ENCODE peak calls at places on chromosome 3, in seven cellular contexts. G is tibial nerve, J is ovary, Y is SK-N-SH, O is stomach, R is K562, H is A549. W is an unnamed sample.
A peak's percentile ranks its signal among the peaks of the same experiment; 100 is the strongest.

GRCh38 chr3:49790626-49791411 is 4.5 kb upstream of the IP6K1 start:
- DNase-seq in G (no peak), O (no peak), R (peak; percentile 61), Y (peak; percentile 41), J (no peak), H (no peak), W (no peak)

GRCh38 chr3:135503429-135504083 is 462.0 kb upstream of the PPP2R3A start:
- DNase-seq in Y (peak; percentile 68), G (peak; percentile 28), H (peak; percentile 36), J (no peak), O (peak; percentile 55), R (peak; percentile 45), W (no peak)

GRCh38 chr3:128482857-128483656 is 9.9 kb downstream of the GATA2 start:
- DNase-seq in H (no peak), O (no peak), R (peak; percentile 74), G (no peak), Y (peak; percentile 63), J (no peak), W (no peak)

GRCh38 chr3:179880868-179881267 is 155.9 kb downstream of the PEX5L start:
- DNase-seq in J (no peak), R (no peak), O (no peak), Y (no peak), H (no peak), G (no peak), W (no peak)

GRCh38 chr3:57974796-57975388 is 33.3 kb upstream of the FLNB start:
- DNase-seq in J (no peak), G (no peak), Y (peak; percentile 28), R (peak; percentile 17), H (peak; percentile 85), O (no peak), W (no peak)

GRCh38 chr3:177729939-177730700 is 532.8 kb upstream of the TBL1XR1 start:
- DNase-seq in J (peak; percentile 41), H (no peak), Y (peak; percentile 42), G (peak; percentile 51), O (no peak), R (no peak), W (no peak)

GRCh38 chr3:187987919-187988318 is 166.0 kb upstream of the LPP start:
- DNase-seq in R (no peak), J (no peak), O (no peak), G (no peak), H (no peak), Y (no peak), W (no peak)

GRCh38 chr3:62529230-62529629 is 155.9 kb upstream of the FEZF2 start:
- DNase-seq in Y (no peak), G (no peak), R (peak; percentile 3), O (peak; percentile 31), H (no peak), J (no peak), W (no peak)

GRCh38 chr3:148319960-148320359 is 377.7 kb upstream of the AGTR1 start:
- DNase-seq in G (no peak), H (no peak), J (no peak), R (no peak), O (no peak), Y (no peak), W (no peak)

GRCh38 chr3:72655758-72656157 is 192.5 kb downstream of the SHQ1 start:
- DNase-seq in J (no peak), Y (no peak), O (no peak), G (no peak), R (peak; percentile 42), H (no peak), W (no peak)

GRCh38 chr3:72659609-72660008 is 188.6 kb downstream of the SHQ1 start:
- DNase-seq in Y (no peak), H (no peak), R (no peak), O (no peak), J (no peak), G (no peak), W (no peak)

GRCh38 chr3:72658466-72659100 is 189.7 kb downstream of the SHQ1 start:
- DNase-seq in Y (no peak), O (no peak), J (no peak), G (no peak), R (no peak), H (no peak), W (no peak)

GRCh38 chr3:72655151-72655551 is 193.1 kb downstream of the SHQ1 start:
- DNase-seq in J (peak; percentile 16), R (no peak), G (no peak), Y (no peak), O (no peak), H (no peak), W (no peak)

GRCh38 chr3:72657666-72658065 is 190.6 kb downstream of the SHQ1 start:
- DNase-seq in J (no peak), Y (no peak), O (no peak), G (no peak), H (no peak), R (no peak), W (no peak)
- TF ChIP-seq EP300 in J (no peak), Y (no peak), O (no peak), G (no peak), H (no peak), R (no peak), W (no peak)

GRCh38 chr3:123442125-123442524 is 6.8 kb downstream of the ADCY5 start:
- DNase-seq in G (no peak), R (no peak), H (no peak), Y (no peak), O (no peak), J (no peak), W (no peak)
- H3K27ac ChIP-seq in G (no peak overlapping the region), R (no peak overlapping the region), H (no peak overlapping the region), Y (no peak overlapping the region), O (peak overlapping the region; percentile 16), J (no peak overlapping the region), W (no peak overlapping the region)

GRCh38 chr3:142690613-142691012 is 33.2 kb upstream of the TRPC1 start:
- DNase-seq in G (no peak), H (no peak), J (no peak), Y (no peak), O (no peak), R (no peak), W (no peak)
- TF ChIP-seq EP300 in G (no peak), H (no peak), J (no peak), Y (no peak), O (no peak), R (no peak), W (no peak)

DNA sequence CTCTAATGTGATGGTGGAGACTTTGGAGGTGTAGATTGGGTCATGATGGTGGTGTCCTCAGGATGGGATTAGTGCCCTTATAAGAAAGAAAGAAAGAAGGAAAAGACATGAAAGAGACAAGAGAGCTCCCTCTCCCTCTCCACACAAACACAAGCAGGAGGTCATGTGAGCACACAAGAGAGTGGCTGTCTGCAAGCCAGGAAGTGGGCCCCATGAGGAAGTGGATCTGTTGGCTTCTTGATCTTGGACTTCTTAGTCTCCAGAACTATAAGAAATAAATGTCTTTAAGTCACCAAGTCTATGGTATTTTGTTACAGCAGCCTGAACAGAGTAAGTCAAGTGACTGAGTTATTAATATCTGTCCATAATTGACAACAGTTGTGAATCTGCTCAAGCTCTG is 17.1 kb downstream of the IQCB1 start:
- DNase-seq in Y (no peak), R (no peak), G (no peak), J (no peak), H (no peak), O (no peak), W (no peak)
- H3K27ac ChIP-seq in Y (no peak overlapping the region), R (no peak overlapping the region), G (no peak overlapping the region), J (no peak overlapping the region), H (no peak overlapping the region), O (no peak overlapping the region), W (no peak overlapping the region)

DNA sequence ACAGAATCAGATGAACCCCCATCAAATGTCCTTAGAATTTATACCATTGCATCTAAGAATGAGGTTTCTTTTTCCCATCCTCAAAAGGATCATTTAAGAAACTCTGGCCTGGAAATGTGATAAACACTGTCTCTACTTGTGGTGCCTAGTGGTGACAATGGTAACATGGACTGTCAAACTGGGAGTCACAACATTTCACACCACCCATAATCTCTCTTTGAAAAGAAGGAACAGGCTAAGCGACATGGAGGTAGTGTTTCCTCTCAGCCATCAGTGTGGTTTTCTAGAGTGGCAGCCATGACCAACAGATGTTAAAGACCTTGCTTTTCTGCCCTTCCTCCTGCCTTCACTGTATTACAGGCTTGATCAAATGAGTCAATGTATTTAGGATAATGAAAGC is 283.1 kb upstream of the STAC start:
- DNase-seq in O (no peak), G (no peak), J (no peak), Y (peak; percentile 3), H (no peak), R (no peak), W (no peak)
- TF ChIP-seq EP300 in O (no peak), G (no peak), J (no peak), Y (no peak), H (no peak), R (no peak), W (no peak)

GRCh38 chr3:16898595-16899395 is 14.0 kb downstream of the PLCL2 start:
- DNase-seq in G (no peak), J (no peak), H (no peak), O (no peak), R (no peak), Y (peak; percentile 61), W (no peak)

GRCh38 chr3:16896820-16897219 is 12.1 kb downstream of the PLCL2 start:
- DNase-seq in J (no peak), Y (no peak), O (no peak), H (no peak), R (no peak), G (no peak), W (no peak)

GRCh38 chr3:16899919-16900318 is 15.2 kb downstream of the PLCL2 start:
- DNase-seq in R (no peak), Y (no peak), J (no peak), H (no peak), G (no peak), O (no peak), W (no peak)

GRCh38 chr3:16897254-16897926 is 12.6 kb downstream of the PLCL2 start:
- DNase-seq in R (no peak), J (no peak), G (no peak), H (no peak), O (no peak), Y (peak; percentile 43), W (no peak)

DNA sequence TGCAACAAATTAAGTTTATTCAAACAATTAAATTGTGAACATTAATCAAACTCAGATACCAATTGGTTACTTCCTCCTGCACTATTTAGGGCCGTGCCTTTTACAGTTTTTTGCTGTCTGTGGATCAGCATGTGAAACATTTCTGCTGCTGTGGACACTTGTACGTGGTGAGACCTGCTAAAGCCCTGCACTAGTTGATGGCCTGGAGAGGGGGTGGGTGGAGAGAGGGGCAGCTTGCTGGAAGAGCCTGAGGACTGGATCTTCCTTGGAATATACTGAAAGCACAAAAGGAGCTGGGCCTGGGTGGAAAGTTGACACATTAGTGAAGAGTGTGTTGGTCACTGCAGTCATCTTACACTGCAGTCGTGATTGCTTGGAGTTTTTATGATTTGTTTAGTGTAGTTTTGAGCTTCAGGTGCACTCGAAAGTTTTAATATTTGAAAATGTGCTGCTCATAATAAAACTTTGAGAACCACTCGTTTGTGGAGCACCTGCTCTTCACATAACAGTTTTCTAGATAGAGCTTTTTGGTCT is 11.4 kb downstream of the PLCL2 start:
- DNase-seq in H (no peak), Y (no peak), J (no peak), G (no peak), R (no peak), O (no peak), W (no peak)
- H3K27ac ChIP-seq in H (no peak overlapping the region), Y (no peak overlapping the region), J (no peak overlapping the region), G (no peak overlapping the region), R (no peak overlapping the region), O (no peak overlapping the region), W (no peak overlapping the region)

W was measured in suprapubic skin.